ENCODE peak calls at places on chromosome X, in ten cellular contexts. H, N, F, U, Y, T, L, O, D and Z are unnamed samples.
A peak's percentile ranks its signal among the peaks of the same experiment; 100 is the strongest.

GRCh38 chrX:14032383-14032782 is 2.7 kb upstream of the GEMIN8 start:
- DNase-seq in F (no peak), U (peak; percentile 48), H (no peak), O (peak; percentile 37), T (peak; percentile 47), Y (peak; percentile 33), N (no peak), D (peak; percentile 59), L (peak; percentile 3), Z (no peak)

GRCh38 chrX:149540621-149541520 is at the start of gene EOLA1:
- DNase-seq in N (peak; percentile 66), F (peak; percentile 73), D (peak; percentile 88), O (peak; percentile 79), H (peak; percentile 89), U (peak; percentile 98), L (no peak), Y (peak; percentile 98), T (peak; percentile 86), Z (peak; percentile 93)

GRCh38 chrX:54495814-54496516 is at the start of gene FGD1:
- DNase-seq in T (peak; percentile 5), F (peak; percentile 42), N (no peak), D (peak; percentile 11), U (peak; percentile 59), H (no peak), O (no peak), L (peak; percentile 13), Y (peak; percentile 60), Z (peak; percentile 76)

GRCh38 chrX:30653415-30654131 is at the start of gene GK:
- DNase-seq in N (no peak), F (no peak), O (peak; percentile 9), T (no peak), Y (peak; percentile 5), L (peak; percentile 5), U (peak; percentile 33), D (no peak), H (no peak), Z (no peak)

GRCh38 chrX:11474576-11474975 is 181.4 kb downstream of the AMELX start:
- DNase-seq in D (no peak), T (no peak), F (no peak), O (no peak), H (no peak), Y (peak; percentile 40), N (no peak), U (peak; percentile 38), L (no peak), Z (no peak)

GRCh38 chrX:118117069-118117405 is 427 bp upstream of the KLHL13 start:
- DNase-seq in N (no peak), O (no peak), Y (no peak), L (no peak), U (no peak), F (no peak), D (no peak), H (no peak), T (no peak), Z (no peak)

GRCh38 chrX:23901065-23901464 is 6.7 kb downstream of the APOO start:
- DNase-seq in N (no peak), O (no peak), H (no peak), T (no peak), F (no peak), D (no peak), L (no peak), U (peak; percentile 97), Y (no peak), Z (no peak)

GRCh38 chrX:40504801-40505605 is 75.8 kb upstream of the ATP6AP2 start:
- DNase-seq in L (no peak), Y (peak; percentile 55), U (peak; percentile 88), N (no peak), T (no peak), D (no peak), H (no peak), F (no peak), O (no peak), Z (no peak)